ENCODE peak calls at places on chromosome 5, in nine cellular contexts. A is fibroblast of lung, L is ovary, Y is tibial artery, F is PC-3, J is left ventricle myocardium inferior, K is tibial nerve, H is neural progenitor cell, X is transverse colon. D is an unnamed sample. For H3K27me3, the result is how much of the 10 kb centered on the place peaks cover.

GRCh38 chr5:148290271-148291195 is 21.7 kb upstream of the SPINK7 start:
- DNase-seq in Y (no peak), K (no peak), X (no peak), L (no peak), F (peak), J (no peak), H (peak), A (peak), D (no peak)

GRCh38 chr5:131209506-131210191 is 38.9 kb downstream of the LYRM7 start:
- DNase-seq in F (no peak), K (no peak), J (no peak), X (no peak), L (no peak), H (peak), A (no peak), Y (no peak), D (no peak)

GRCh38 chr5:78548216-78548615 is 100.4 kb downstream of the LHFPL2 start:
- DNase-seq in X (no peak), Y (no peak), A (no peak), H (no peak), J (no peak), K (no peak), F (no peak), L (no peak), D (no peak)

GRCh38 chr5:109411627-109412026 is 1.9 kb upstream of the PJA2 start:
- DNase-seq in J (no peak), F (peak), A (peak), K (no peak), L (no peak), Y (no peak), X (no peak), H (no peak), D (no peak)

GRCh38 chr5:170503970-170504525 is at the start of gene KCNIP1:
- DNase-seq in A (no peak), J (no peak), K (no peak), H (peak), F (no peak), Y (no peak), L (no peak), X (no peak), D (no peak)

GRCh38 chr5:109141499-109142200 is 268.1 kb downstream of the PJA2 start:
- DNase-seq in Y (no peak), A (peak), H (no peak), X (no peak), L (no peak), J (no peak), F (no peak), K (no peak), D (no peak)

GRCh38 chr5:111655169-111655924 is 101.6 kb downstream of the NREP start:
- DNase-seq in J (no peak), K (no peak), F (peak), A (peak), L (no peak), Y (peak), H (no peak), X (no peak), D (no peak)

GRCh38 chr5:5967373-5967772 is 411.0 kb downstream of the MED10 start:
- DNase-seq in H (no peak), J (no peak), X (no peak), L (no peak), Y (no peak), K (no peak), A (no peak), F (no peak), D (no peak)

GRCh38 chr5:59358497-59358896 is 535.0 kb downstream of the PDE4D start:
- DNase-seq in A (peak), X (no peak), F (no peak), L (peak), J (peak), K (no peak), H (peak), Y (no peak), D (no peak)

GRCh38 chr5:171801-172331 is 19.4 kb upstream of the LRRC14B start:
- DNase-seq in Y (peak), F (no peak), X (no peak), J (no peak), L (no peak), H (no peak), K (no peak), A (no peak), D (no peak)

GRCh38 chr5:150731669-150732068 is 27.1 kb downstream of the DCTN4 start:
- DNase-seq in L (no peak), J (no peak), H (no peak), Y (no peak), A (no peak), F (no peak), K (no peak), X (no peak), D (no peak)

GRCh38 chr5:91928751-91929521 is 545.8 kb upstream of the ARRDC3 start:
- DNase-seq in J (no peak), F (peak), A (peak), L (no peak), X (no peak), H (peak), Y (no peak), K (no peak), D (no peak)

GRCh38 chr5:125848746-125849145 is 574.5 kb upstream of the GRAMD2B start:
- DNase-seq in L (no peak), Y (no peak), F (peak), K (no peak), A (no peak), X (no peak), H (no peak), J (no peak), D (no peak)

GRCh38 chr5:78543292-78543691 is 105.3 kb downstream of the LHFPL2 start:
- DNase-seq in H (no peak), A (no peak), J (no peak), F (no peak), Y (no peak), L (no peak), X (no peak), K (no peak), D (no peak)

GRCh38 chr5:123091258-123091987 is 2.4 kb downstream of the PRDM6 start:
- DNase-seq in Y (no peak), X (no peak), K (no peak), H (no peak), F (no peak), J (no peak), A (peak), L (no peak), D (no peak)
- H3K4me3 ChIP-seq in Y (peak), X (peak), K (peak), H (no peak), F (no peak), J (no peak), A (peak), L (no peak), D (no peak)

GRCh38 chr5:37198842-37199241 is 50.3 kb downstream of the CPLANE1 start:
- DNase-seq in F (no peak), A (peak), K (no peak), Y (no peak), L (no peak), X (no peak), H (no peak), J (no peak), D (no peak)

GRCh38 chr5:37198066-37198465 is 51.1 kb downstream of the CPLANE1 start:
- DNase-seq in X (no peak), K (no peak), A (no peak), F (no peak), L (no peak), J (no peak), Y (no peak), H (no peak), D (no peak)

DNA sequence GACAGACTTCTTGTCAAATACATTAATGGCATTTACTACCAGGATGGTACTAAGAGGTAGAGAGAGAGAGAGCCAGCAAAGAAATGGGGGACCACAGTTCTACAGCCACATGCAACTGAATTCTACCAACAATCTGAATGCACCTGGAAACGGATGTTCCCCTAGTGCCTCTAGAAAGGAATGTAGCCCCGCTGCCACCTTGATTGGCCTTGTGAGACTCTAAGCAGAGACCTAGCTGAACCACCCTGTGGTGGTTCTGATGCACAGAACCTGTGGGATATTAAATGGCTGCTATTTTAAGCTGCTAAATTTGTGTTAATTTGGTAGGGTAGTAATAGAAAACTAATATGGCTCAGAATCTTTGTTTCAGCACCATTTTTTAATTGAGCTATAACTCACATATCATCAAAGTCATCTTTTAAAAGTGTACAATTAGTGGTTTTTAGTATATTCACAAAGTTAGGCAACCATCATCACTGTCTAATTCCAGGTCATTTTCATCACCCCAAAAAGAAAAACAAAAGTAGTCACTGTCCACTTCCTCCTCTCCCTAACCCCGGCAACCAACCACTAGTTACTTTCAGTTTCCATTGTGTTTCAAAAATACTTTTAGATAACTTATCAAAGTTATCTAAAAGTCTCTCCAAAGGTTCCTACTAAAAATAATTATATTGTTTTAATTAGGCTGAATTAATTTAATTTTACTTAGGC is 51.7 kb downstream of the CPLANE1 start:
- DNase-seq in J (no peak), K (no peak), Y (no peak), F (no peak), X (no peak), H (no peak), L (no peak), A (peak), D (no peak)
- H3K27ac ChIP-seq in J (peak), K (peak), Y (no peak), F (no peak), X (peak), H (no peak), L (no peak), A (peak), D (no peak)

GRCh38 chr5:141703133-141703561 is 21.1 kb upstream of the ARAP3 start:
- DNase-seq in A (peak), F (no peak), L (no peak), Y (no peak), X (no peak), K (no peak), H (peak), J (no peak), D (no peak)
- H3K27me3 ChIP-seq in A (half or more), F (under half), L (under half), Y (under half), X (under half), K (under half), H (half or more), J (half or more), D (under half)

GRCh38 chr5:122312670-122312988 is 592 bp downstream of the SNCAIP start:
- DNase-seq in L (peak), H (peak), X (no peak), K (no peak), F (no peak), Y (peak), A (peak), J (peak), D (no peak)
- H3K4me3 ChIP-seq in L (peak), H (peak), X (peak), K (peak), F (peak), Y (peak), A (peak), J (peak), D (peak)

GRCh38 chr5:13378073-13378472 is 566.4 kb downstream of the DNAH5 start:
- DNase-seq in J (no peak), F (peak), A (no peak), K (no peak), L (no peak), Y (no peak), H (no peak), X (no peak), D (no peak)
- H3K27ac ChIP-seq in J (no peak), F (peak), A (no peak), K (no peak), L (no peak), Y (no peak), H (no peak), X (no peak), D (no peak)

DNA sequence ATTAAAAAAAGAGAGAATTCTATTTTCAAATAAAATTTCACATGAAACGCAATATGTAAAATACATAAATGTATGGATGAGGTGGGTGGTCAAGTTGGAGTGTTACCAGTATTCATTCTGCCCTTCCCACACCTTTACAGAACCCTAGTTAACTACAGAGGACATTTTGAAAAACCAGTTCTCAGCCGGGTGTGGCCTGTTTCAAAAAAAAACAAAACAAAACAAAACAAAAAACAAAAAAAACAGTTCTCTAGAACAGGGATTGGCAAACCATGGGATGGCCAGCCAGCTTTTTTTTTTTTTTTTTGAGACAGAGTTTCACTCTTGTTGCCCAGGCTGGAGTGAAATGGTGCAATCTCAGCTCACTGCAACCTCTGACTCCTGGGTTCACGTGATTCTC is 28.4 kb upstream of the HK3 start:
- DNase-seq in H (no peak), Y (no peak), J (no peak), K (no peak), A (no peak), F (no peak), X (no peak), L (no peak), D (no peak)
- H3K27me3 ChIP-seq in H (under half), Y (under half), J (under half), K (under half), A (under half), F (under half), X (under half), L (under half), D (under half)

DNA sequence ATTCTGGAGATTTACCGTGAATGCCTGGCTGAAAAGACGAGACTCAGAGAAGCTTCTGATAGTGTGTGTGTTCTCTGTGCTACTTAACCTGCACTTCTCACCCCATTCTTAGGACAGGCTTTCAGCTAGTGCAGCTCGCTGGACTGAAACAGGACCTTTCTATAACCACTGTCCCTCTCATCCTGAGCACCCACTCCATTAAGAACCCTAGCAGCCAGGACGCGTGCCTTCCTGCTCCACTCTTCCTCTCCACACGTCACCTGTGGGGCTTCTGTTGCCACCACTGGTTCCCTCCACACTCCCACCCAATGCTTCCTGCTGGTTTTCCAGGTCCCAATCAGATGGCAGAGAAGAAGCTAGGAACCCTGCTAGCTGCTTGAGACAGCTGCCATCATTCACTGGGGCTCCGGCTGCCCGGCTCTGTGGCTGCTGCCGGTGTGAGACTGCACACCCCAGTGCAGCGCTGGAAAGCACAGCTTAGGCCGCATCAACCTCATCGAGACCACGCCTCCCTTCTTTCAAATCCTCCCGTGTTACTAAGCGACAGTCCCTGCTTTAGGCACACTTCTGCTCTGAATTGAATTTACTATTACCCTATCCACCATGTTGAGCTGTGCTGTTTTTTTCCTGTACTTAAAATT is 44.0 kb downstream of the RNF130 start:
- DNase-seq in H (peak), J (no peak), X (no peak), Y (no peak), K (no peak), F (no peak), A (no peak), L (no peak), D (no peak)
- H3K4me3 ChIP-seq in H (no peak), J (no peak), X (no peak), Y (no peak), K (no peak), F (no peak), A (no peak), L (no peak), D (no peak)

GRCh38 chr5:88786789-88787188 is 96.2 kb downstream of the MEF2C start:
- DNase-seq in K (no peak), J (no peak), H (no peak), F (no peak), X (no peak), L (no peak), Y (no peak), A (no peak), D (no peak)

GRCh38 chr5:88787856-88788255 is 95.1 kb downstream of the MEF2C start:
- DNase-seq in X (no peak), H (no peak), Y (no peak), J (no peak), K (no peak), L (no peak), A (no peak), F (peak), D (no peak)

GRCh38 chr5:88786217-88786560 is 96.8 kb downstream of the MEF2C start:
- DNase-seq in Y (no peak), A (no peak), L (no peak), K (no peak), F (peak), X (no peak), H (no peak), J (no peak), D (no peak)

GRCh38 chr5:88780731-88781130 is 102.3 kb downstream of the MEF2C start:
- DNase-seq in Y (no peak), J (no peak), F (no peak), L (no peak), H (no peak), A (peak), K (no peak), X (no peak), D (no peak)

DNA sequence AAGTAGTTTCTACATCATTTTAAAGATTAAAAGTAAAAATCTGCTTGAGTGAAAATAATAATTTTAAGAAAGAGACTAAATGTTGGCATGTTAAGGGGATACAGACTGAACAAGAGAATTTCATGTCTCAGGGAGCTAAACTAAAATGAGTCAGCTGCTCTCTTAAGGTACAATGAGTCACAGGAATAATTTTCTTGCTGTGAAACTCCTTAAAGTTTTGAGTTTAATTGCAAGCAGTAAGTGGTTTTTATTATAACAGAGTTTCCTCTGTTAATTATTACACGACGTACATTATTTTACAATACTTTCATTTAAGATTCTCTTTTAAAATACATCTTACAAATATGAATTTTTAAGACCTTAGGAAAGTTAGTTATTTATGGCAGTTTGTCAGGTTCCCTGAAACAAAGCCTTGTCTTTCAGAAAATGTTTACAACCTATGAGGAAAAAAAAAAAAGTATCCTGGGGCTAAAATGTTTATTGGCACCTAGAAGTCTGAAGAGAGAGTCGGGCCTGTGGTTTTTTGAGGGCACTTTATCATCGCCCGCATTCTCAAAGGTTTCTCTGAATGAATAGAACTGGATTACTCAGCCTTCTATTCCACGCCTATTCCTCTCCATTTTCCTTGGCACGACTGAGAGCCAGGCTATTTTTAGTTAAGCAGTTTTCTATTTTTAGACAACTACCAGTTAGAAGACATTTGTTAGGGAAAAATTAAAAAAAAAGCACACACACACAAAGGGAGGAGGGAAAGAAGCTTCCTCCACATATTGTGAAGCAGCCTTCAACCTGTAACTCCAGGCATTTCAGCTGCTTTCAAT is 97.4 kb downstream of the MEF2C start:
- DNase-seq in K (no peak), X (peak), H (peak), F (peak), A (peak), J (no peak), L (peak), Y (no peak), D (no peak)
- H3K27ac ChIP-seq in K (peak), X (peak), H (no peak), F (peak), A (peak), J (peak), L (peak), Y (peak), D (no peak)

DNA sequence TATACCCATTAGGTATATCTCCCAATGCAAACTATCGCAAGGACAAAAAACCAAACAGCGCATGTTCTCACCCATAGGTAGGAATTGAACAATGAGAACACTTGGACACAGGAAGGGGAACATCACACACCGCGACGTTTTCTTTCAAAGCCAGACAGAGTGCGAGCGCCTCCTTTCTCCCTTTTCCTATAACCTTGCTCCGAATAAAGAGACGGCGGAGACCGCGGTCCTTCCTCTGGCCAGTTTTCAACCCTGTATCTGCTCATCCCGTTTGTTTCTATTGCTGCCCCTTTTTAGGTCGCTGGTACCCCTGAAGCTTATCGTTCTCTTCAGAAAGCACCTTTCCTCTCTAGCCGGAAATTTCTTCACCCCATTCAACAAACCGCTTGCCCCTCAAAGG is 1.3 kb downstream of the LVRN start:
- DNase-seq in A (no peak), Y (no peak), J (no peak), H (peak), K (no peak), X (no peak), F (no peak), L (no peak), D (no peak)
- H3K27me3 ChIP-seq in A (under half), Y (under half), J (half or more), H (half or more), K (under half), X (half or more), F (under half), L (under half), D (under half)

GRCh38 chr5:38622723-38623129 is 66.3 kb upstream of the LIFR start:
- DNase-seq in F (no peak), K (no peak), Y (no peak), J (no peak), A (no peak), L (no peak), H (no peak), X (no peak), D (no peak)
- H3K4me3 ChIP-seq in F (no peak), K (no peak), Y (no peak), J (no peak), A (no peak), L (no peak), H (no peak), X (no peak), D (no peak)

D was measured in iPS DF 6.9.